ENCODE peak calls at places on chromosomes 6 and 20, in eight cellular contexts. N is hepatocyte, V is breast epithelium, D is left ventricle myocardium inferior, C is fibroblast of mammary gland, O is B cell, U is bronchial epithelial cell, G is tibial artery. S is an unnamed sample.
A peak's percentile ranks its signal among the peaks of the same experiment; 100 is the strongest.

GRCh38 chr6:53517021-53517420 is 27.9 kb downstream of the GCLC start:
- DNase-seq in U (peak; percentile 54), O (no peak), G (no peak), N (no peak), V (no peak), C (peak; percentile 39), D (no peak), S (peak; percentile 27)

GRCh38 chr6:84065718-84066290 is 32.2 kb downstream of the MRAP2 start:
- DNase-seq in V (no peak), G (no peak), U (peak; percentile 95), N (no peak), O (no peak), C (peak; percentile 68), D (no peak), S (no peak)

GRCh38 chr6:93784794-93785757 is 365.7 kb upstream of the EPHA7 start:
- DNase-seq in C (peak; percentile 99), U (no peak), N (no peak), O (no peak), G (no peak), V (no peak), D (no peak), S (peak; percentile 73)

GRCh38 chr20:1119128-1119505 is 715 bp downstream of the PSMF1 start:
- DNase-seq in O (no peak), N (no peak), U (peak; percentile 12), G (no peak), C (no peak), V (no peak), D (no peak), S (no peak)

GRCh38 chr20:64101731-64102621 is 5.4 kb downstream of the NPBWR2 start:
- DNase-seq in N (peak; percentile 74), U (no peak), V (no peak), O (peak; percentile 74), C (no peak), D (peak; percentile 33), G (no peak), S (peak; percentile 18)

GRCh38 chr6:137801352-137802088 is 65.5 kb upstream of the TNFAIP3 start:
- DNase-seq in G (no peak), O (no peak), V (no peak), U (no peak), D (no peak), N (peak; percentile 67), C (no peak), S (peak; percentile 33)

GRCh38 chr20:22303523-22303922 is 280.8 kb downstream of the FOXA2 start:
- DNase-seq in O (no peak), U (no peak), V (no peak), D (no peak), G (no peak), N (no peak), C (peak; percentile 7), S (no peak)

GRCh38 chr6:5497896-5498578 is 236.7 kb downstream of the FARS2 start:
- DNase-seq in O (no peak), D (no peak), G (no peak), N (no peak), V (no peak), C (peak; percentile 89), U (no peak), S (peak; percentile 87)

GRCh38 chr20:5353624-5354496 is 37.1 kb upstream of the PROKR2 start:
- DNase-seq in G (no peak), U (peak; percentile 83), O (no peak), N (peak; percentile 17), V (no peak), C (peak; percentile 33), D (no peak), S (peak; percentile 52)

GRCh38 chr20:19692685-19693119 is 65.4 kb upstream of the RIN2 start:
- DNase-seq in D (peak; percentile 63), O (peak; percentile 55), V (peak; percentile 70), U (peak; percentile 57), G (peak; percentile 32), C (peak; percentile 39), N (peak; percentile 66), S (peak; percentile 45)

GRCh38 chr6:42711930-42712329 is 10.5 kb downstream of the PRPH2 start:
- DNase-seq in V (no peak), D (no peak), U (no peak), N (no peak), C (no peak), G (no peak), O (no peak), S (no peak)

GRCh38 chr20:61292391-61292790 is 40.3 kb downstream of the CDH4 start:
- DNase-seq in D (no peak), V (no peak), C (no peak), O (no peak), G (no peak), N (no peak), U (no peak), S (no peak)

GRCh38 chr6:5762561-5762968 is 244.2 kb downstream of the NRN1 start:
- DNase-seq in C (peak; percentile 35), V (no peak), N (no peak), D (peak; percentile 33), O (peak; percentile 27), G (peak; percentile 65), U (no peak), S (peak; percentile 6)

GRCh38 chr6:2765896-2766766 is 938 bp downstream of the WRNIP1 start:
- DNase-seq in C (no peak), N (peak; percentile 75), D (peak; percentile 57), G (peak; percentile 45), V (no peak), U (peak; percentile 15), O (peak; percentile 42), S (peak; percentile 44)

GRCh38 chr6:2767327-2767985 is 2.3 kb downstream of the WRNIP1 start:
- DNase-seq in N (no peak), C (no peak), G (no peak), D (no peak), U (no peak), V (no peak), O (no peak), S (peak; percentile 13)

GRCh38 chr6:2765166-2765895 is at the start of gene WRNIP1:
- DNase-seq in O (peak; percentile 99), D (peak; percentile 99), C (peak; percentile 98), G (peak; percentile 99), V (peak; percentile 98), N (peak; percentile 99), U (peak; percentile 93), S (peak; percentile 99)

GRCh38 chr6:2768125-2768524 is 2.9 kb downstream of the WRNIP1 start:
- DNase-seq in C (no peak), D (no peak), N (no peak), G (no peak), V (no peak), U (no peak), O (no peak), S (no peak)

DNA sequence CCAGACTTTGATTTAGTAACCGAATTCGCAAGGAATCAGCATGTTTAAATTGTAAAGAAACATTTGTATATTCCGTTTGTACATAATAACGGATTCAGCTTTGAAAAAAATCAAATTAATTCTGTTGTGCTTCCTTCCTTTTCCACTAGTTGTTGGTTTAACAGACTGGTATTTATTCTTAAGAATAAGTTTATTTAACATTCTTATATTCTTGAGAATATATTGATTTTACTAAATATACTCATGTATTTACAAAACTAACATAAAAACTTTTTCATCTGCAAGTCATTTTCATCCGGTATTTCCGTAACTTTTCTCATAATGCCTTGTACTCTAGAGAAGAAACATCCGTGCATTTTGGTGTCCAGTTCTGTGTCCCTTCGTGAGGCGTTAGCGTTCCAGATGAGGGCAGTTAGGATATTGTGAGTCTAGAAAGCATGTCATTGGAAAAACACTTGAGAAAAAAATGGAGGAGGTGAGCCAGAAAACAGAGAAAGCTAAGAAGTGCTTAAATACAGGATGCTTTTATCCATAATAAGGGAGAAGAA is 1.6 kb downstream of the WRNIP1 start:
- DNase-seq in C (no peak), N (no peak), G (no peak), U (no peak), O (no peak), V (no peak), D (no peak), S (peak; percentile 33)
- TF ChIP-seq CTCF in C (no peak), N (no peak), G (peak; percentile 10), U (no peak), O (peak; percentile 4), V (peak; percentile 11), D (no peak), S (no peak)

DNA sequence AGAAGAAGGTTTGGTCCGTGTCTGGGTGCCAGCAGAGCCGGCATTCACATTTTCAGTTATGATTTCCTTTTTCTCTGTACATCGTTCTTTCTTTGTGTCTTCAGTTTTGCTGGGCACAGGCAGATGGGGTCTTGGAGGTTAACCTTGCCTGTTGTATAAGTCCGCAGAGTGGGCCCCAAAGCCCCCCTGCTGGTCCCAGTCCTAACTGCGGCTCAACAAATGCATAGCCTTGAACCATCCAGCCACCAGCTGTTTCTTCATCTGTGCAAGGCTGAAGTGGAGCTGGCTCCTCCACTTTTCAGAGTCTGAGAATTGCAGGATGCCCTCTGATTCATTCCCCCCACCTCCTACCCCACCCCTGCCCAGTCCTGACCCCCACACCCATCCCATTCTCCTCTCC is 386.3 kb upstream of the SULF2 start:
- DNase-seq in G (no peak), U (no peak), C (no peak), D (no peak), O (no peak), N (no peak), V (no peak), S (no peak)
- TF ChIP-seq CTCF in G (no peak), U (no peak), C (no peak), D (no peak), O (no peak), N (no peak), V (no peak), S (no peak)

DNA sequence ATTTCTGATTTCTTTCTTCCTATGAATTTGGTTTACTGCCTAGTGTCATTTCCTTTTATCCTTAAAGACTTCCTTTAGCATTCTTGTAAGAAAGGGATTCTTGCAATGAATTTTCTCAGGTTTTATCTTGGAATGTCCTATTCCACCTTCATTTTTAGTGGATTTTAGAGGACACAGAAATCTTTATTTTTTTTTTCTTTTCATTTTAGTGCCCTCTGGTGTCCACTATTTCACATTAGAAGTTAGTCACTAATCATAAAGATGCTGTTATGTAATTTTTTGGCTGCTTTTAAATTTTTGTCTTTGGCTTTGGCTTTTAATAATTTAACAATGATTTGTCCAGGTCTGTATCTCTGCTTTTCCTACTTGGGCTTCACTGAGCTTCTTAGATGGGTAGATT is 28.1 kb downstream of the LMBRD1 start:
- DNase-seq in V (no peak), D (no peak), N (no peak), C (peak; percentile 4), U (no peak), G (no peak), O (no peak), S (no peak)
- TF ChIP-seq CTCF in V (no peak), D (peak; percentile 14), N (peak; percentile 36), C (no peak), U (peak; percentile 8), G (no peak), O (no peak), S (no peak)

GRCh38 chr20:44613575-44613974 is 31.2 kb downstream of the PKIG start:
- DNase-seq in G (no peak), O (no peak), C (no peak), N (no peak), V (no peak), D (no peak), U (no peak), S (no peak)

GRCh38 chr20:44606725-44607441 is 24.5 kb downstream of the PKIG start:
- DNase-seq in N (no peak), D (no peak), V (no peak), G (no peak), O (no peak), C (no peak), U (no peak), S (no peak)

GRCh38 chr20:44609006-44609510 is 26.7 kb downstream of the PKIG start:
- DNase-seq in C (no peak), G (no peak), O (no peak), V (no peak), N (no peak), U (no peak), D (no peak), S (no peak)

GRCh38 chr20:44609511-44610312 is 27.3 kb downstream of the PKIG start:
- DNase-seq in U (peak; percentile 79), C (peak; percentile 83), D (peak; percentile 89), O (peak; percentile 80), V (peak; percentile 88), G (peak; percentile 90), N (peak; percentile 95), S (peak; percentile 87)

GRCh38 chr20:44610313-44610965 is 28.1 kb downstream of the PKIG start:
- DNase-seq in D (no peak), V (no peak), C (no peak), G (no peak), N (no peak), O (no peak), U (no peak), S (no peak)
- TF ChIP-seq CTCF in D (no peak), V (no peak), C (no peak), G (no peak), N (no peak), O (peak; percentile 34), U (no peak), S (no peak)